ENCODE peak calls at places on chromosomes 13 and 19, in four cellular contexts. One of them, this sample, is unnamed.
A peak's percentile ranks its signal among the peaks of the same experiment; 100 is the strongest.

GRCh38 chr19:33727331-33728028 is 69.2 kb upstream of the KCTD15 start:
- DNase-seq in AG10803: no peak
- DNase-seq in right atrium auricular region: no peak
- DNase-seq in cardiac muscle cell: no peak
- DNase-seq in this sample: no peak

GRCh38 chr13:44932850-44933251 is 56.4 kb downstream of the NUFIP1 start:
- DNase-seq in AG10803: peak; percentile 36
- DNase-seq in right atrium auricular region: no peak
- DNase-seq in cardiac muscle cell: peak; percentile 80
- DNase-seq in this sample: no peak

GRCh38 chr13:80249906-80250513 is 90.9 kb downstream of the SPRY2 start:
- DNase-seq in AG10803: peak; percentile 20
- DNase-seq in right atrium auricular region: no peak
- DNase-seq in cardiac muscle cell: no peak
- DNase-seq in this sample: no peak

GRCh38 chr13:31767175-31767900 is 28.0 kb downstream of the RXFP2 start:
- DNase-seq in AG10803: peak; percentile 98
- DNase-seq in right atrium auricular region: no peak
- DNase-seq in cardiac muscle cell: peak; percentile 88
- DNase-seq in this sample: no peak

GRCh38 chr19:3346677-3347353 is 19.6 kb upstream of the NFIC start:
- DNase-seq in AG10803: peak; percentile 75
- DNase-seq in right atrium auricular region: peak; percentile 81
- DNase-seq in cardiac muscle cell: peak; percentile 88
- DNase-seq in this sample: no peak

GRCh38 chr13:50713849-50714248 is 129.6 kb downstream of the DLEU7 start:
- DNase-seq in AG10803: peak; percentile 92
- DNase-seq in right atrium auricular region: no peak
- DNase-seq in cardiac muscle cell: peak; percentile 91
- DNase-seq in this sample: no peak

GRCh38 chr13:101875091-101875490 is 422.6 kb downstream of the ITGBL1 start:
- DNase-seq in AG10803: no peak
- DNase-seq in right atrium auricular region: no peak
- DNase-seq in cardiac muscle cell: no peak
- DNase-seq in this sample: no peak

GRCh38 chr19:19613456-19613855 is 5.0 kb downstream of the PBX4 start:
- DNase-seq in AG10803: peak; percentile 73
- DNase-seq in right atrium auricular region: no peak
- DNase-seq in cardiac muscle cell: no peak
- DNase-seq in this sample: no peak

GRCh38 chr19:33755314-33756020 is 41.2 kb upstream of the KCTD15 start:
- DNase-seq in AG10803: no peak
- DNase-seq in right atrium auricular region: no peak
- DNase-seq in cardiac muscle cell: no peak
- DNase-seq in this sample: no peak

GRCh38 chr13:75326173-75327131 is 155.5 kb downstream of the TBC1D4 start:
- DNase-seq in AG10803: peak; percentile 19
- DNase-seq in right atrium auricular region: no peak
- DNase-seq in cardiac muscle cell: peak; percentile 76
- DNase-seq in this sample: no peak

GRCh38 chr19:18726846-18727245 is 43.4 kb downstream of the CRTC1 start:
- DNase-seq in AG10803: no peak
- DNase-seq in right atrium auricular region: no peak
- DNase-seq in cardiac muscle cell: no peak
- DNase-seq in this sample: no peak

GRCh38 chr19:31436121-31436776 is 87.0 kb upstream of the TSHZ3 start:
- DNase-seq in AG10803: peak; percentile 8
- DNase-seq in right atrium auricular region: peak; percentile 44
- DNase-seq in cardiac muscle cell: peak; percentile 48
- DNase-seq in this sample: no peak

GRCh38 chr19:50333737-50334617 is 4.8 kb upstream of the KCNC3 start:
- DNase-seq in AG10803: no peak
- DNase-seq in right atrium auricular region: peak; percentile 64
- DNase-seq in cardiac muscle cell: peak; percentile 79
- DNase-seq in this sample: no peak

GRCh38 chr19:29662278-29662603 is 3.0 kb upstream of the PLEKHF1 start:
- DNase-seq in AG10803: no peak
- DNase-seq in right atrium auricular region: no peak
- DNase-seq in cardiac muscle cell: no peak
- DNase-seq in this sample: no peak

GRCh38 chr19:54461201-54462071 is 2.1 kb downstream of the LENG9 start:
- DNase-seq in AG10803: no peak
- DNase-seq in right atrium auricular region: no peak
- DNase-seq in cardiac muscle cell: peak; percentile 46
- DNase-seq in this sample: no peak

GRCh38 chr19:54319049-54319448 is 6.1 kb upstream of the LILRA5 start:
- DNase-seq in AG10803: no peak
- DNase-seq in right atrium auricular region: no peak
- DNase-seq in cardiac muscle cell: no peak
- DNase-seq in this sample: no peak

GRCh38 chr13:107373551-107373950 is 805.6 kb upstream of the ARGLU1 start:
- DNase-seq in AG10803: peak; percentile 64
- DNase-seq in right atrium auricular region: no peak
- DNase-seq in cardiac muscle cell: peak; percentile 75
- DNase-seq in this sample: no peak

GRCh38 chr13:100530645-100531044 is 57.9 kb downstream of the GGACT start:
- DNase-seq in AG10803: no peak
- DNase-seq in right atrium auricular region: peak; percentile 54
- DNase-seq in cardiac muscle cell: no peak
- DNase-seq in this sample: no peak

GRCh38 chr19:39160523-39160861 is 34.9 kb downstream of the PAK4 start:
- DNase-seq in AG10803: peak; percentile 67
- DNase-seq in right atrium auricular region: peak; percentile 78
- DNase-seq in cardiac muscle cell: peak; percentile 84
- DNase-seq in this sample: no peak

GRCh38 chr19:44891016-44891882 is at the start of gene TOMM40:
- DNase-seq in AG10803: no peak
- DNase-seq in right atrium auricular region: no peak
- DNase-seq in cardiac muscle cell: no peak
- DNase-seq in this sample: no peak

GRCh38 chr13:43014162-43014561 is 9.2 kb upstream of the DNAJC15 start:
- DNase-seq in AG10803: no peak
- DNase-seq in right atrium auricular region: no peak
- DNase-seq in cardiac muscle cell: no peak
- DNase-seq in this sample: no peak

GRCh38 chr13:74444161-74444571 is 310.0 kb upstream of the KLF12 start:
- DNase-seq in AG10803: peak; percentile 6
- DNase-seq in right atrium auricular region: no peak
- DNase-seq in cardiac muscle cell: no peak
- DNase-seq in this sample: no peak

GRCh38 chr19:57338798-57339378 is 12.2 kb upstream of the ZNF304 start:
- DNase-seq in AG10803: no peak
- DNase-seq in right atrium auricular region: no peak
- DNase-seq in cardiac muscle cell: no peak
- DNase-seq in this sample: no peak

GRCh38 chr19:56092685-56093631 is 28.1 kb downstream of the ZNF787 start:
- DNase-seq in AG10803: no peak
- DNase-seq in right atrium auricular region: no peak
- DNase-seq in cardiac muscle cell: no peak
- DNase-seq in this sample: no peak

GRCh38 chr19:47310819-47311218 is 1.2 kb downstream of the C5AR1 start:
- DNase-seq in AG10803: peak; percentile 70
- DNase-seq in right atrium auricular region: no peak
- DNase-seq in cardiac muscle cell: peak; percentile 52
- DNase-seq in this sample: no peak

GRCh38 chr19:45171211-45171623 is 6.8 kb downstream of the TRAPPC6A start:
- DNase-seq in AG10803: no peak
- DNase-seq in right atrium auricular region: no peak
- DNase-seq in cardiac muscle cell: peak; percentile 29
- DNase-seq in this sample: no peak

GRCh38 chr19:17539288-17540117 is 15.9 kb upstream of the COLGALT1 start:
- DNase-seq in AG10803: peak; percentile 92
- DNase-seq in right atrium auricular region: peak; percentile 94
- DNase-seq in cardiac muscle cell: peak; percentile 98
- DNase-seq in this sample: no peak

GRCh38 chr19:1467512-1468273 is 11.3 kb downstream of the C19orf25 start:
- DNase-seq in AG10803: no peak
- DNase-seq in right atrium auricular region: no peak
- DNase-seq in cardiac muscle cell: no peak
- DNase-seq in this sample: no peak

GRCh38 chr19:1469936-1470863 is 8.8 kb downstream of the C19orf25 start:
- DNase-seq in AG10803: peak; percentile 26
- DNase-seq in right atrium auricular region: no peak
- DNase-seq in cardiac muscle cell: no peak
- DNase-seq in this sample: no peak

GRCh38 chr19:1469200-1469935 is 9.6 kb downstream of the C19orf25 start:
- DNase-seq in AG10803: no peak
- DNase-seq in right atrium auricular region: no peak
- DNase-seq in cardiac muscle cell: no peak
- DNase-seq in this sample: no peak

GRCh38 chr19:1467228-1467511 is 11.8 kb downstream of the C19orf25 start:
- DNase-seq in AG10803: no peak
- DNase-seq in right atrium auricular region: no peak
- DNase-seq in cardiac muscle cell: no peak
- DNase-seq in this sample: no peak

GRCh38 chr19:1468274-1469199 is 10.5 kb downstream of the C19orf25 start:
- DNase-seq in AG10803: peak; percentile 53
- DNase-seq in right atrium auricular region: no peak
- DNase-seq in cardiac muscle cell: no peak
- DNase-seq in this sample: no peak
- H3K4me3 ChIP-seq in AG10803: peak overlapping the region; percentile 24
- H3K4me3 ChIP-seq in right atrium auricular region: no peak overlapping the region
- H3K4me3 ChIP-seq in cardiac muscle cell: peak overlapping the region; percentile 14
- H3K4me3 ChIP-seq in this sample: peak overlapping the region; percentile 16

GRCh38 chr13:102945324-102945815 is 99.5 kb downstream of the ERCC5 start:
- DNase-seq in AG10803: no peak
- DNase-seq in right atrium auricular region: no peak
- DNase-seq in cardiac muscle cell: no peak
- DNase-seq in this sample: no peak
- H3K4me3 ChIP-seq in AG10803: no peak overlapping the region
- H3K4me3 ChIP-seq in right atrium auricular region: no peak overlapping the region
- H3K4me3 ChIP-seq in cardiac muscle cell: no peak overlapping the region
- H3K4me3 ChIP-seq in this sample: no peak overlapping the region

GRCh38 chr19:21758296-21758695 is 9.1 kb downstream of the ZNF100 start:
- DNase-seq in AG10803: no peak
- DNase-seq in right atrium auricular region: no peak
- DNase-seq in cardiac muscle cell: no peak
- DNase-seq in this sample: no peak
- H3K4me3 ChIP-seq in AG10803: no peak overlapping the region
- H3K4me3 ChIP-seq in right atrium auricular region: no peak overlapping the region
- H3K4me3 ChIP-seq in cardiac muscle cell: no peak overlapping the region
- H3K4me3 ChIP-seq in this sample: no peak overlapping the region

GRCh38 chr19:1271528-1272422 is 2.6 kb downstream of the CIRBP start:
- DNase-seq in AG10803: no peak
- DNase-seq in right atrium auricular region: no peak
- DNase-seq in cardiac muscle cell: no peak
- DNase-seq in this sample: no peak
- H3K4me3 ChIP-seq in AG10803: peak overlapping the region; percentile 94
- H3K4me3 ChIP-seq in right atrium auricular region: peak overlapping the region; percentile 62
- H3K4me3 ChIP-seq in cardiac muscle cell: no peak overlapping the region
- H3K4me3 ChIP-seq in this sample: peak overlapping the region; percentile 94

GRCh38 chr13:23322353-23323336 is 110.9 kb downstream of the SACS start:
- DNase-seq in AG10803: peak; percentile 8
- DNase-seq in right atrium auricular region: no peak
- DNase-seq in cardiac muscle cell: no peak
- DNase-seq in this sample: no peak

GRCh38 chr13:23320926-23321533 is 112.5 kb downstream of the SACS start:
- DNase-seq in AG10803: no peak
- DNase-seq in right atrium auricular region: no peak
- DNase-seq in cardiac muscle cell: no peak
- DNase-seq in this sample: no peak

GRCh38 chr13:23319915-23320224 is 113.6 kb downstream of the SACS start:
- DNase-seq in AG10803: no peak
- DNase-seq in right atrium auricular region: no peak
- DNase-seq in cardiac muscle cell: no peak
- DNase-seq in this sample: no peak

GRCh38 chr13:23323946-23324709 is 109.4 kb downstream of the SACS start:
- DNase-seq in AG10803: peak; percentile 39
- DNase-seq in right atrium auricular region: no peak
- DNase-seq in cardiac muscle cell: no peak
- DNase-seq in this sample: no peak

GRCh38 chr13:23321534-23322241 is 111.8 kb downstream of the SACS start:
- DNase-seq in AG10803: peak; percentile 93
- DNase-seq in right atrium auricular region: peak; percentile 83
- DNase-seq in cardiac muscle cell: peak; percentile 93
- DNase-seq in this sample: no peak
- H3K4me3 ChIP-seq in AG10803: peak overlapping the region; percentile 34
- H3K4me3 ChIP-seq in right atrium auricular region: no peak overlapping the region
- H3K4me3 ChIP-seq in cardiac muscle cell: no peak overlapping the region
- H3K4me3 ChIP-seq in this sample: peak overlapping the region; percentile 27

GRCh38 chr13:36571444-36571843 is 102.4 kb upstream of the SERTM1 start:
- DNase-seq in AG10803: no peak
- DNase-seq in right atrium auricular region: no peak
- DNase-seq in cardiac muscle cell: no peak
- DNase-seq in this sample: no peak
- H3K4me3 ChIP-seq in AG10803: no peak overlapping the region
- H3K4me3 ChIP-seq in right atrium auricular region: no peak overlapping the region
- H3K4me3 ChIP-seq in cardiac muscle cell: no peak overlapping the region
- H3K4me3 ChIP-seq in this sample: no peak overlapping the region

DNA sequence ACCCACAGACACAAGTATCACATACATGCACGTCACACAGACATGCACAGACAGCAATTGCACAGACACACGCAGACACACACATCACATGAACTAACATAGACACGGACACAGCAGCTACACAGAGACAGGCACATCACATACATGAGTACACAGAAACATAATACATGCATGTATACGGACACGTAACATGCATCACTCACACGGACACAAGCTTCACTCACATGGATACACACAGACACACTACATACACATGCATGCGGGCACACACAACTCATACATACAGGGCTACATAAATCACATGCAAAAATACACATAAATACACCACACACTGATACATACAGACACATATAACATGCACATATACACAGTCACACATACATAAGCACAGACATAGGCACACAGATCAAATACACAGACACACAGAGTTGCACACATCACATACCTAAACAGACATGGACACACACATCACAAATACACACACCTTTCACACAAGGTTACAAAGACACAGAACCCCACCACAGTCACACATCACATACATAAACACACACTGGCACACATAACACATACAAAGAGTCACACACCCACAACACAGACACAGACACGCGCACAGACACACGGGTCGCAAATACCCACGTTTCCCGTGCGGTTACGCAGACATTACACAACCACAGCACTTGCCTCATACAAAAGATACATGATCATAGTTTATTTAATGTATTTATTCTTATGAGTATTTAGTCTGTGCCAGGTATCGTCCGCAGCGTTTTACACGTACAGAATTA is 1.1 kb upstream of the LMTK3 start:
- DNase-seq in AG10803: no peak
- DNase-seq in right atrium auricular region: no peak
- DNase-seq in cardiac muscle cell: no peak
- DNase-seq in this sample: no peak
- H3K4me3 ChIP-seq in AG10803: no peak overlapping the region
- H3K4me3 ChIP-seq in right atrium auricular region: no peak overlapping the region
- H3K4me3 ChIP-seq in cardiac muscle cell: no peak overlapping the region
- H3K4me3 ChIP-seq in this sample: no peak overlapping the region